ENCODE peak calls at places on chromosomes 6 and 20, in four cellular contexts. N, Z, X and M are unnamed samples.

GRCh38 chr20:51059862-51060261 is 37.0 kb upstream of the KCNG1 start:
- DNase-seq in N (no peak), Z (no peak), X (no peak), M (no peak)

GRCh38 chr6:105991561-105992314 is 94.4 kb upstream of the PRDM1 start:
- DNase-seq in X (peak; percentile 27), Z (peak; percentile 18), N (peak; percentile 5), M (peak; percentile 22)

GRCh38 chr20:24735263-24735662 is 213.8 kb upstream of the CST7 start:
- DNase-seq in Z (no peak), X (no peak), N (no peak), M (no peak)

GRCh38 chr6:123855493-123855892 is 51.8 kb downstream of the NKAIN2 start:
- DNase-seq in N (no peak), Z (no peak), X (no peak), M (no peak)

GRCh38 chr6:70673054-70673453 is 5.4 kb downstream of the SMAP1 start:
- DNase-seq in N (peak; percentile 6), Z (no peak), X (no peak), M (no peak)

GRCh38 chr6:119587537-119587936 is 238.0 kb upstream of the MAN1A1 start:
- DNase-seq in X (no peak), N (no peak), Z (no peak), M (no peak)

GRCh38 chr6:119148102-119148824 is 69.8 kb upstream of the FAM184A start:
- DNase-seq in X (peak; percentile 71), N (peak; percentile 79), Z (peak; percentile 33), M (no peak)

GRCh38 chr6:85494551-85495337 is 44.9 kb downstream of the NT5E start:
- DNase-seq in X (no peak), Z (no peak), N (no peak), M (no peak)

GRCh38 chr20:41032243-41032642 is 3.6 kb downstream of the TOP1 start:
- DNase-seq in Z (no peak), N (no peak), X (peak; percentile 29), M (no peak)

GRCh38 chr20:17875106-17875980 is 93.3 kb downstream of the SNX5 start:
- DNase-seq in X (no peak), Z (no peak), N (peak; percentile 92), M (no peak)

GRCh38 chr20:38143646-38144554 is 21.2 kb downstream of the TGM2 start:
- DNase-seq in N (peak; percentile 91), Z (peak; percentile 63), X (peak; percentile 69), M (no peak)

GRCh38 chr6:137181876-137182653 is 8.6 kb upstream of the IL22RA2 start:
- DNase-seq in X (no peak), N (no peak), Z (no peak), M (no peak)

GRCh38 chr20:63359164-63359934 is 1.8 kb downstream of the CHRNA4 start:
- DNase-seq in Z (no peak), N (no peak), X (no peak), M (no peak)

GRCh38 chr6:48928937-48929336 is 534.1 kb downstream of the MMUT start:
- DNase-seq in Z (no peak), X (no peak), N (no peak), M (no peak)

GRCh38 chr6:147099974-147100373 is 104.2 kb upstream of the STXBP5 start:
- DNase-seq in Z (no peak), X (no peak), N (no peak), M (no peak)

GRCh38 chr20:49668181-49668877 is 45.3 kb downstream of the B4GALT5 start:
- DNase-seq in N (no peak), X (peak; percentile 91), Z (no peak), M (no peak)

GRCh38 chr6:52417675-52418111 is 2.4 kb upstream of the EFHC1 start:
- DNase-seq in X (peak; percentile 72), N (peak; percentile 48), Z (no peak), M (no peak)

GRCh38 chr20:61562897-61563504 is 310.9 kb downstream of the CDH4 start:
- DNase-seq in Z (no peak), X (no peak), N (no peak), M (no peak)

GRCh38 chr20:56816349-56816748 is 187.2 kb downstream of the TFAP2C start:
- DNase-seq in X (no peak), Z (no peak), N (no peak), M (no peak)

GRCh38 chr20:49740807-49741206 is 27.1 kb upstream of the B4GALT5 start:
- DNase-seq in Z (no peak), N (no peak), X (no peak), M (no peak)

GRCh38 chr6:10441004-10441654 is 26.3 kb upstream of the TFAP2A start:
- DNase-seq in X (no peak), Z (peak; percentile 84), N (peak; percentile 63), M (no peak)

GRCh38 chr6:27867051-27867940 is 44.9 kb downstream of the OR2B2 start:
- DNase-seq in Z (no peak), X (peak; percentile 82), N (peak; percentile 58), M (peak; percentile 87)

GRCh38 chr6:166672624-166673165 is 45.6 kb upstream of the RPS6KA2 start:
- DNase-seq in N (no peak), X (no peak), Z (no peak), M (no peak)

GRCh38 chr6:159012201-159012600 is 12.2 kb upstream of the RSPH3 start:
- DNase-seq in Z (no peak), X (no peak), N (no peak), M (no peak)

GRCh38 chr20:60697252-60697651 is 554.8 kb upstream of the CDH4 start:
- DNase-seq in X (no peak), Z (no peak), N (no peak), M (no peak)

GRCh38 chr20:37902504-37903313 is at the start of gene VSTM2L:
- DNase-seq in N (no peak), Z (peak; percentile 77), X (peak; percentile 30), M (peak; percentile 55)

GRCh38 chr6:53306819-53307347 is 41.9 kb downstream of the ELOVL5 start:
- DNase-seq in X (no peak), N (peak; percentile 89), Z (no peak), M (no peak)

GRCh38 chr6:104862456-104862855 is 2.7 kb upstream of the HACE1 start:
- DNase-seq in X (no peak), Z (no peak), N (no peak), M (no peak)

GRCh38 chr6:137657351-137657911 is 163.2 kb upstream of the OLIG3 start:
- DNase-seq in X (no peak), Z (no peak), N (no peak), M (no peak)

GRCh38 chr6:154319231-154319858 is 37.3 kb downstream of the IPCEF1 start:
- DNase-seq in Z (no peak), N (no peak), X (no peak), M (no peak)

GRCh38 chr20:33554914-33555420 is 65.1 kb downstream of the CBFA2T2 start:
- DNase-seq in N (peak; percentile 98), X (peak; percentile 25), Z (peak; percentile 78), M (no peak)

GRCh38 chr6:3918474-3918873 is 69.3 kb downstream of the FAM50B start:
- DNase-seq in X (no peak), N (no peak), Z (no peak), M (no peak)

GRCh38 chr6:149897855-149898744 is at the start of gene RAET1E:
- DNase-seq in Z (no peak), N (no peak), X (peak; percentile 52), M (peak; percentile 21)
- TF ChIP-seq CTCF in Z (peak; percentile 32), N (peak; percentile 70), X (peak; percentile 60), M (no peak)

GRCh38 chr20:1415667-1416468 is 23.0 kb upstream of the FKBP1A start:
- DNase-seq in X (peak; percentile 78), Z (peak; percentile 97), N (peak; percentile 91), M (no peak)

GRCh38 chr20:1414982-1415381 is 22.1 kb upstream of the FKBP1A start:
- DNase-seq in Z (no peak), X (no peak), N (no peak), M (no peak)

GRCh38 chr20:1418335-1418734 is 25.5 kb upstream of the FKBP1A start:
- DNase-seq in Z (no peak), X (no peak), N (no peak), M (no peak)

GRCh38 chr20:1417790-1418189 is 24.9 kb upstream of the FKBP1A start:
- DNase-seq in Z (no peak), N (no peak), X (no peak), M (no peak)

DNA sequence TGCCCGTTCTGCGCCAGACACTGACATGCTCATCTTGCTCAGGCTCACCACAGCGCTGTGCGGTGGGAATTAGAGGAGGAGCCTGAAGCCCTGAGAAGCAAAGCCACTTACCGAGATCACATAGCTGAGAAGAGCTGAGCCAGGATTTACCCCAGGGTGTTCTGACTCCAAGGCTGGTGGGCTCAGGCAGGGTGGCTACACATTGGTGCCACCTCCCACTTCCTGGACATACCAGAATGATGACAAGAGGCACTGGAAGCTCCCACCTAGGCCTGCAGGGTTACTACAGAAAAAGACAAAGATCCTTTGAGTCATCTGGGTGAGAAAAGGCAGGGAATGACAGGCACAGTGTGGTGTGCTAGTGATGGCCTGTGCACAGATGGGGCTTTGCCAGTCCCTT is 24.4 kb upstream of the FKBP1A start:
- DNase-seq in Z (no peak), N (peak; percentile 70), X (no peak), M (no peak)
- TF ChIP-seq JUN in Z (no peak), N (no peak), X (no peak), M (no peak)

DNA sequence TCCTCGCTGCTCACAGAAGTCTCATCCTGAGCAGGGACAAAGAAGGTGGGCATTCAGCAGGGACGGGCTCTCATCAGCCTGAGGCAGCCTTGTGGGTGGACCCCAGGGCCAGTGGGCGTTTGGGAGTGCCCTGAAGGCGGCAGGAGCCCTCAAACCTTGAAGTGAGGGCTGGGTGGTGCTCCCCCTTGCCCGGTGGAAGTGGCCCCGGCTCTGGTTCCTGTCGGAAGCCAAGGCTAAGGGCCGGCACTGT is 110.5 kb downstream of the NOL4L start:
- DNase-seq in Z (no peak), N (no peak), X (no peak), M (no peak)
- TF ChIP-seq ESRRA in Z (no peak), N (no peak), X (no peak), M (no peak)

DNA sequence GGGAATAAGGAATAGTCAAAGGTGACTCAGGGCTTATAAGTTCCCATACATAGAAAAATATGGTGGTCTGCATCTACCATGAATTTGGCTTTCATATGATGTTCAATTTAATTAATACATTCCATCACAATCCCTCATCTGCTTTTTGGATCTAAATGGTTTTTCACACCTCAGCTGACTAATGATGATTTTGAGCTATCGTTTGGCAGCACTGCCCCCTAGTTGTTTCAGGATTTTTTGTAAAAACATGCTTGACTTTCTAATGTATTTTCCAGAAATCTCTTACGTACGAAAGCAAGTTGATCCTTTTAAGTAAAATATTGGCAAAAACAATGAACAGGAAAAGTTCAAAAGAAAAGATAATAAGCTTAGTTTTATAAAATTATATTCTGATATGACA is 408.6 kb upstream of the ADGRB3 start:
- DNase-seq in X (peak; percentile 68), Z (no peak), N (no peak), M (no peak)
- TF ChIP-seq CTCF in X (peak; percentile 48), Z (no peak), N (peak; percentile 15), M (no peak)